ENCODE peak calls at places on chromosome 12, in eight cellular contexts. A, Z, F, U, E, B, N and R are unnamed samples.

GRCh38 chr12:49503674-49504180 is 35.1 kb upstream of the KCNH3 start:
- DNase-seq in A (no peak), Z (no peak), U (no peak), F (peak; percentile 48), N (no peak), B (no peak), E (peak; percentile 92), R (no peak)

GRCh38 chr12:7934560-7935463 is 1.2 kb downstream of the SLC2A3 start:
- DNase-seq in E (no peak), F (no peak), Z (peak; percentile 42), N (no peak), U (no peak), A (peak; percentile 39), B (no peak), R (no peak)

GRCh38 chr12:121519227-121519626 is 61.6 kb downstream of the KDM2B start:
- DNase-seq in E (no peak), Z (no peak), B (no peak), A (no peak), N (no peak), F (no peak), U (no peak), R (no peak)

GRCh38 chr12:125861299-125862281 is 796.4 kb downstream of the AACS start:
- DNase-seq in U (peak; percentile 72), N (no peak), A (no peak), F (peak; percentile 95), Z (peak; percentile 92), B (peak; percentile 76), E (no peak), R (peak; percentile 8)

GRCh38 chr12:50732591-50732990 is 31.3 kb upstream of the ATF1 start:
- DNase-seq in A (peak; percentile 97), B (no peak), E (peak; percentile 72), N (peak; percentile 93), Z (no peak), F (no peak), U (no peak), R (no peak)

GRCh38 chr12:47820631-47821345 is 1.1 kb upstream of the HDAC7 start:
- DNase-seq in U (peak; percentile 83), N (peak; percentile 98), Z (no peak), F (peak; percentile 76), E (peak; percentile 85), B (no peak), A (peak; percentile 98), R (peak; percentile 61)

GRCh38 chr12:125185740-125186470 is 120.7 kb downstream of the AACS start:
- DNase-seq in Z (peak; percentile 83), F (peak; percentile 83), N (peak; percentile 67), A (peak; percentile 71), E (peak; percentile 69), B (peak; percentile 90), U (peak; percentile 80), R (peak; percentile 81)

GRCh38 chr12:56839489-56840442 is 76.6 kb downstream of the HSD17B6 start:
- DNase-seq in Z (peak; percentile 79), A (peak; percentile 17), U (peak; percentile 56), N (peak; percentile 60), B (no peak), F (peak; percentile 20), E (peak; percentile 56), R (peak; percentile 23)

GRCh38 chr12:128078311-128078851 is 188.6 kb upstream of the TMEM132C start:
- DNase-seq in Z (no peak), E (no peak), A (peak; percentile 40), N (peak; percentile 21), U (no peak), B (no peak), F (no peak), R (no peak)

GRCh38 chr12:6478406-6478805 is 7.9 kb upstream of the VAMP1 start:
- DNase-seq in F (no peak), U (no peak), N (no peak), E (no peak), A (peak; percentile 73), Z (no peak), B (no peak), R (no peak)

GRCh38 chr12:13062669-13063068 is 18.5 kb downstream of the FAM234B start:
- DNase-seq in E (no peak), N (no peak), Z (no peak), F (peak; percentile 46), B (no peak), U (no peak), A (no peak), R (no peak)

GRCh38 chr12:106205208-106206069 is 42.4 kb downstream of the CKAP4 start:
- DNase-seq in N (no peak), E (peak; percentile 44), A (peak; percentile 16), Z (peak; percentile 83), U (no peak), F (peak; percentile 55), B (no peak), R (no peak)

GRCh38 chr12:7079826-7080125 is 12.5 kb downstream of the C1R start:
- DNase-seq in A (peak; percentile 84), E (peak; percentile 82), N (peak; percentile 82), Z (no peak), B (no peak), U (no peak), F (no peak), R (no peak)

GRCh38 chr12:88729196-88729595 is 148.9 kb upstream of the KITLG start:
- DNase-seq in B (no peak), A (no peak), U (no peak), N (no peak), F (no peak), Z (no peak), E (no peak), R (no peak)

GRCh38 chr12:530308-530707 is 70.6 kb downstream of the B4GALNT3 start:
- DNase-seq in A (peak; percentile 89), Z (no peak), F (no peak), N (peak; percentile 66), E (peak; percentile 87), B (no peak), U (no peak), R (no peak)

GRCh38 chr12:9083793-9084192 is 31.9 kb downstream of the A2M start:
- DNase-seq in Z (no peak), B (no peak), U (no peak), F (no peak), N (no peak), E (no peak), A (no peak), R (no peak)

GRCh38 chr12:9090220-9090619 is 25.5 kb downstream of the A2M start:
- DNase-seq in A (no peak), Z (no peak), E (no peak), B (no peak), N (no peak), U (no peak), F (no peak), R (no peak)

GRCh38 chr12:9087087-9087835 is 28.5 kb downstream of the A2M start:
- DNase-seq in F (no peak), Z (no peak), N (no peak), A (no peak), U (no peak), E (no peak), B (no peak), R (no peak)

GRCh38 chr12:9084417-9084816 is 31.3 kb downstream of the A2M start:
- DNase-seq in A (no peak), F (no peak), E (no peak), Z (no peak), U (no peak), N (no peak), B (no peak), R (no peak)

GRCh38 chr12:9086087-9086486 is 29.6 kb downstream of the A2M start:
- DNase-seq in A (no peak), F (no peak), U (no peak), B (no peak), E (no peak), N (no peak), Z (no peak), R (no peak)
- H3K4me3 ChIP-seq in A (no peak overlapping the region), F (no peak overlapping the region), U (no peak overlapping the region), B (no peak overlapping the region), E (no peak overlapping the region), N (no peak overlapping the region), Z (no peak overlapping the region), R (no peak overlapping the region)

DNA sequence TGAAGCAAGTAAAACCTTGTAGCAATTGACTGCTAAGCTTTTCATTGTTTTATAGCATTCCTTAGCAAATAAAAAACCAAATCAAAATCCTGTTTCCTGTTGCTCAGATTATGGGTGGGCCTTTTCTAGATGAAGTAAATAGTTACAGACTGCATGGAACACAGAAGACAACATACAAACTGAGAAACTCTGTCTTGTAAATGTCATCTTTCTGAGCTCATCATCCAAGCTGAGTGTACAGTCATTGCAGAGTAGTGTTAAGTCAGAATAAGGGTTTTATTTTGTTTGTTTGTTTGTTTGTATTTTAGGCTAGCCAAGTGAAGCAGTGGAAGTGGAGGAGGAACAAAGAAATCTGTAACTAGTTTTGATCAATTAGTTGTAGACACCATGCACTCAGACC is 24.4 kb upstream of the BTG1 start:
- DNase-seq in A (no peak), Z (no peak), U (no peak), E (no peak), F (no peak), B (no peak), N (no peak), R (no peak)
- H3K4me1 ChIP-seq in A (no peaks in the 10 kb centered on the region), Z (no peaks in the 10 kb centered on the region), U (no peaks in the 10 kb centered on the region), E (no peaks in the 10 kb centered on the region), F (no peaks in the 10 kb centered on the region), B (no peaks in the 10 kb centered on the region), N (no peaks in the 10 kb centered on the region), R (no peaks in the 10 kb centered on the region)

DNA sequence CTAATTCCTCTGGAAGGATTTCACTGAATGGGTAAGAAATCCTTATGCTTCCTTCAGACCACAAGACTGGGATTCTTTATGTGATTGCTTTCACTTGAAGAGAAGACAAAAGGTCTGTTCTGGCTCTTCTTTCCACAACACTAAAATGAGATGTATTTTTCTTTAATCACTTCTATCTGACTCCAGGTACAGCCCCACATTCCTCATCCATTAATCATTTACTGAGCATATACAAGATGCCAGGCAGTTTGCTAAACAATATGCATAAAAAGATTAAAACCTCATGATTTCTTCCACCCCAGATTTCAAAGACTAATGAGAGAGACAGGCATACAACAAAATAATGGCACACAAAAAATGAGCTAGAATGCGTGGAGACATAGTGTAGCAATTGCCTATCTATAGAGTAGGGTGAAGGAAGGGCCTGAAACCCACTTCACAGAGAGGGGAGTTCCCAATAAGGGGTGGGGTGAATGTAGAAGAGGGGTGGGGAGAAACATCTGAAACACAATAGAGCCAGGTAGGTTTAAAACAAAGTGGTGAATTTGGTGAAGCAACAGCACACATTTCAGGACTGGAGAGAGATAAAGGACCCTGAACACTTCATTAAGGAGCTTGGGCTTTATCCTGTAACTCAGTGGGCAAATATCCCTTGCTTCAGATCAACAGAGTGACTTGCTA is 65.1 kb upstream of the PRB2 start:
- DNase-seq in B (no peak), F (no peak), A (no peak), Z (no peak), E (peak; percentile 45), N (no peak), U (no peak), R (no peak)
- H3K4me3 ChIP-seq in B (no peak overlapping the region), F (no peak overlapping the region), A (no peak overlapping the region), Z (no peak overlapping the region), E (no peak overlapping the region), N (no peak overlapping the region), U (no peak overlapping the region), R (no peak overlapping the region)

DNA sequence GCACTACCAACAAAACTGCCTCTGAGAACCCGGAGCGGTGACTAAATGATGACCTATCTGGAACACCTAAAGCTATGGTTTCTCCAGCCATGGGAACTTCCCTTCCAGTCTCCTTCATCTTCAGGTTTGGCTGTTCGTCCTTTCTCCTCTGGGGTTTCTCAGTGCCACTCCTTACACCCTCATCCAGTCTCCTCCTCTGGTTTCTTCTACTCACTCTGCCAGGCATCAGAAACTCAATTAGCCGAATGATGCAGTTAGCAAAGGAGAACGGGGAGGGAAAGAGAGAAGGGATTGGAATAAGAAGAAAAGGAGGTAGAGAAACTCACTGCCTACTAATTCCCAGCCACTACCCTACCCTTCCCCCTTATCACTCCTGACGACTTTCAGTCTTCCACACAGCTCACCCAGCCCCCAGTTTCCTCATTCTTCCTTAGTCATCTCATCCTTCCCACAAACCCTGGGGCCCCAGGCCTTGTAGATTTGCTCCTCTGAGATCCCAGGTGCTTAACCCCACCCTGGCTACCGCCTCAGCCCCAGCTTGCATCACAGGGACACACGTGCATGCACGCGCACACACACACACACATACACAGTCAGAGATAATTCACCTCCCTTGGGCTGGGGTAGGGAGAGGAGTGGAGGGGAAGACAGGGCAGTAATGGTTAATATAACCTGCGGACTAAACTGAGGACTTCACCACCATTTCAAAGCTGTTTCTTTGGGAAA is 13.0 kb downstream of the FGD6 start:
- DNase-seq in Z (no peak), F (peak; percentile 19), N (peak; percentile 92), U (peak; percentile 57), B (no peak), A (peak; percentile 90), E (peak; percentile 100), R (no peak)
- H3K4me1 ChIP-seq in Z (no peaks in the 10 kb centered on the region), F (peaks cover 56% of the 10 kb centered on the region), N (peaks cover 18% of the 10 kb centered on the region), U (peaks cover 64% of the 10 kb centered on the region), B (peaks cover 26% of the 10 kb centered on the region), A (peaks cover 64% of the 10 kb centered on the region), E (peaks cover 53% of the 10 kb centered on the region), R (peaks cover 13% of the 10 kb centered on the region)